ENCODE peak calls at places on chromosomes 7 and 10, in eight cellular contexts. One of them, this sample, is unnamed.
A peak's percentile ranks its signal among the peaks of the same experiment; 100 is the strongest.

GRCh38 chr10:122301055-122301810 is 30.1 kb downstream of the BTBD16 start:
- DNase-seq in right atrium auricular region: peak; percentile 60
- DNase-seq in neural progenitor cell: no peak
- DNase-seq in stomach: no peak
- DNase-seq in CD8-positive, alpha-beta memory T cell: no peak
- DNase-seq in CD8-positive, alpha-beta T cell: no peak
- DNase-seq in cardiac muscle cell: no peak
- DNase-seq in lower lobe of right lung: no peak
- DNase-seq in this sample: no peak

GRCh38 chr7:104643587-104644217 is 315.3 kb downstream of the LHFPL3 start:
- DNase-seq in right atrium auricular region: no peak
- DNase-seq in neural progenitor cell: peak; percentile 64
- DNase-seq in stomach: no peak
- DNase-seq in CD8-positive, alpha-beta memory T cell: no peak
- DNase-seq in CD8-positive, alpha-beta T cell: no peak
- DNase-seq in cardiac muscle cell: peak; percentile 31
- DNase-seq in lower lobe of right lung: no peak
- DNase-seq in this sample: no peak

GRCh38 chr7:142866361-142867096 is 11.7 kb downstream of the EPHB6 start:
- DNase-seq in right atrium auricular region: no peak
- DNase-seq in neural progenitor cell: peak; percentile 64
- DNase-seq in stomach: peak; percentile 61
- DNase-seq in CD8-positive, alpha-beta memory T cell: no peak
- DNase-seq in CD8-positive, alpha-beta T cell: no peak
- DNase-seq in cardiac muscle cell: peak; percentile 57
- DNase-seq in lower lobe of right lung: no peak
- DNase-seq in this sample: peak; percentile 63

GRCh38 chr7:82559203-82559805 is 115.7 kb upstream of the CACNA2D1 start:
- DNase-seq in right atrium auricular region: no peak
- DNase-seq in neural progenitor cell: peak; percentile 60
- DNase-seq in stomach: peak; percentile 47
- DNase-seq in CD8-positive, alpha-beta memory T cell: no peak
- DNase-seq in CD8-positive, alpha-beta T cell: no peak
- DNase-seq in cardiac muscle cell: peak; percentile 5
- DNase-seq in lower lobe of right lung: no peak
- DNase-seq in this sample: peak; percentile 46

GRCh38 chr10:102713814-102714620 is at the start of gene ARL3:
- DNase-seq in right atrium auricular region: peak; percentile 97
- DNase-seq in neural progenitor cell: peak; percentile 100
- DNase-seq in stomach: peak; percentile 98
- DNase-seq in CD8-positive, alpha-beta memory T cell: peak; percentile 90
- DNase-seq in CD8-positive, alpha-beta T cell: peak; percentile 88
- DNase-seq in cardiac muscle cell: peak; percentile 98
- DNase-seq in lower lobe of right lung: peak; percentile 99
- DNase-seq in this sample: peak; percentile 98

GRCh38 chr7:128039487-128040099 is 8.4 kb upstream of the LRRC4 start:
- DNase-seq in right atrium auricular region: no peak
- DNase-seq in neural progenitor cell: no peak
- DNase-seq in stomach: no peak
- DNase-seq in CD8-positive, alpha-beta memory T cell: no peak
- DNase-seq in CD8-positive, alpha-beta T cell: no peak
- DNase-seq in cardiac muscle cell: no peak
- DNase-seq in lower lobe of right lung: no peak
- DNase-seq in this sample: no peak

GRCh38 chr10:31317652-31318381 is 1.2 kb upstream of the ZEB1 start:
- DNase-seq in right atrium auricular region: no peak
- DNase-seq in neural progenitor cell: peak; percentile 32
- DNase-seq in stomach: peak; percentile 64
- DNase-seq in CD8-positive, alpha-beta memory T cell: no peak
- DNase-seq in CD8-positive, alpha-beta T cell: peak; percentile 54
- DNase-seq in cardiac muscle cell: no peak
- DNase-seq in lower lobe of right lung: peak; percentile 70
- DNase-seq in this sample: no peak

GRCh38 chr10:9681655-9682054 is 1336.0 kb upstream of the CELF2 start:
- DNase-seq in right atrium auricular region: no peak
- DNase-seq in neural progenitor cell: no peak
- DNase-seq in stomach: no peak
- DNase-seq in CD8-positive, alpha-beta memory T cell: no peak
- DNase-seq in CD8-positive, alpha-beta T cell: no peak
- DNase-seq in cardiac muscle cell: no peak
- DNase-seq in lower lobe of right lung: no peak
- DNase-seq in this sample: no peak

GRCh38 chr7:69935107-69935506 is 336.8 kb downstream of the AUTS2 start:
- DNase-seq in right atrium auricular region: no peak
- DNase-seq in neural progenitor cell: no peak
- DNase-seq in stomach: no peak
- DNase-seq in CD8-positive, alpha-beta memory T cell: no peak
- DNase-seq in CD8-positive, alpha-beta T cell: no peak
- DNase-seq in cardiac muscle cell: no peak
- DNase-seq in lower lobe of right lung: no peak
- DNase-seq in this sample: no peak

GRCh38 chr7:155203059-155203881 is 94.4 kb upstream of the INSIG1 start:
- DNase-seq in right atrium auricular region: no peak
- DNase-seq in neural progenitor cell: no peak
- DNase-seq in stomach: no peak
- DNase-seq in CD8-positive, alpha-beta memory T cell: no peak
- DNase-seq in CD8-positive, alpha-beta T cell: no peak
- DNase-seq in cardiac muscle cell: no peak
- DNase-seq in lower lobe of right lung: no peak
- DNase-seq in this sample: no peak

GRCh38 chr7:22195402-22195801 is 161.6 kb downstream of the RAPGEF5 start:
- DNase-seq in right atrium auricular region: no peak
- DNase-seq in neural progenitor cell: no peak
- DNase-seq in stomach: no peak
- DNase-seq in CD8-positive, alpha-beta memory T cell: no peak
- DNase-seq in CD8-positive, alpha-beta T cell: no peak
- DNase-seq in cardiac muscle cell: no peak
- DNase-seq in lower lobe of right lung: no peak
- DNase-seq in this sample: no peak

GRCh38 chr10:58998924-58999713 is 177.3 kb upstream of the PHYHIPL start:
- DNase-seq in right atrium auricular region: no peak
- DNase-seq in neural progenitor cell: no peak
- DNase-seq in stomach: peak; percentile 40
- DNase-seq in CD8-positive, alpha-beta memory T cell: no peak
- DNase-seq in CD8-positive, alpha-beta T cell: no peak
- DNase-seq in cardiac muscle cell: no peak
- DNase-seq in lower lobe of right lung: no peak
- DNase-seq in this sample: peak; percentile 74

GRCh38 chr7:22651534-22652243 is 75.3 kb upstream of the IL6 start:
- DNase-seq in right atrium auricular region: no peak
- DNase-seq in neural progenitor cell: no peak
- DNase-seq in stomach: no peak
- DNase-seq in CD8-positive, alpha-beta memory T cell: no peak
- DNase-seq in CD8-positive, alpha-beta T cell: no peak
- DNase-seq in cardiac muscle cell: no peak
- DNase-seq in lower lobe of right lung: no peak
- DNase-seq in this sample: no peak

GRCh38 chr7:2193120-2193519 is 39.6 kb downstream of the MAD1L1 start:
- DNase-seq in right atrium auricular region: no peak
- DNase-seq in neural progenitor cell: peak; percentile 22
- DNase-seq in stomach: peak; percentile 29
- DNase-seq in CD8-positive, alpha-beta memory T cell: no peak
- DNase-seq in CD8-positive, alpha-beta T cell: no peak
- DNase-seq in cardiac muscle cell: no peak
- DNase-seq in lower lobe of right lung: no peak
- DNase-seq in this sample: no peak

GRCh38 chr10:72310636-72311035 is 36.9 kb downstream of the DDIT4 start:
- DNase-seq in right atrium auricular region: no peak
- DNase-seq in neural progenitor cell: no peak
- DNase-seq in stomach: no peak
- DNase-seq in CD8-positive, alpha-beta memory T cell: no peak
- DNase-seq in CD8-positive, alpha-beta T cell: no peak
- DNase-seq in cardiac muscle cell: no peak
- DNase-seq in lower lobe of right lung: no peak
- DNase-seq in this sample: no peak

GRCh38 chr7:137940656-137941518 is 61.0 kb downstream of the CREB3L2 start:
- DNase-seq in right atrium auricular region: no peak
- DNase-seq in neural progenitor cell: no peak
- DNase-seq in stomach: peak; percentile 54
- DNase-seq in CD8-positive, alpha-beta memory T cell: no peak
- DNase-seq in CD8-positive, alpha-beta T cell: no peak
- DNase-seq in cardiac muscle cell: peak; percentile 79
- DNase-seq in lower lobe of right lung: no peak
- DNase-seq in this sample: no peak

GRCh38 chr10:5623081-5623748 is 43.2 kb downstream of the ASB13 start:
- DNase-seq in right atrium auricular region: peak; percentile 81
- DNase-seq in neural progenitor cell: peak; percentile 93
- DNase-seq in stomach: peak; percentile 95
- DNase-seq in CD8-positive, alpha-beta memory T cell: peak; percentile 66
- DNase-seq in CD8-positive, alpha-beta T cell: peak; percentile 67
- DNase-seq in cardiac muscle cell: peak; percentile 92
- DNase-seq in lower lobe of right lung: peak; percentile 94
- DNase-seq in this sample: peak; percentile 94

GRCh38 chr7:148963583-148964509 is 64.5 kb downstream of the PDIA4 start:
- DNase-seq in right atrium auricular region: no peak
- DNase-seq in neural progenitor cell: peak; percentile 26
- DNase-seq in stomach: no peak
- DNase-seq in CD8-positive, alpha-beta memory T cell: no peak
- DNase-seq in CD8-positive, alpha-beta T cell: no peak
- DNase-seq in cardiac muscle cell: no peak
- DNase-seq in lower lobe of right lung: no peak
- DNase-seq in this sample: no peak

GRCh38 chr10:118682518-118682917 is 72.3 kb downstream of the CACUL1 start:
- DNase-seq in right atrium auricular region: no peak
- DNase-seq in neural progenitor cell: no peak
- DNase-seq in stomach: no peak
- DNase-seq in CD8-positive, alpha-beta memory T cell: no peak
- DNase-seq in CD8-positive, alpha-beta T cell: no peak
- DNase-seq in cardiac muscle cell: no peak
- DNase-seq in lower lobe of right lung: no peak
- DNase-seq in this sample: no peak

GRCh38 chr7:157714166-157715070 is 377.6 kb downstream of the DNAJB6 start:
- DNase-seq in right atrium auricular region: no peak
- DNase-seq in neural progenitor cell: no peak
- DNase-seq in stomach: no peak
- DNase-seq in CD8-positive, alpha-beta memory T cell: no peak
- DNase-seq in CD8-positive, alpha-beta T cell: no peak
- DNase-seq in cardiac muscle cell: no peak
- DNase-seq in lower lobe of right lung: peak; percentile 28
- DNase-seq in this sample: no peak
- H3K9me3 ChIP-seq in right atrium auricular region: no peaks in the 10 kb centered on the region
- H3K9me3 ChIP-seq in neural progenitor cell: no peaks in the 10 kb centered on the region
- H3K9me3 ChIP-seq in stomach: no peaks in the 10 kb centered on the region
- H3K9me3 ChIP-seq in CD8-positive, alpha-beta memory T cell: no peaks in the 10 kb centered on the region
- H3K9me3 ChIP-seq in CD8-positive, alpha-beta T cell: no peaks in the 10 kb centered on the region
- H3K9me3 ChIP-seq in cardiac muscle cell: no peaks in the 10 kb centered on the region
- H3K9me3 ChIP-seq in lower lobe of right lung: no peaks in the 10 kb centered on the region
- H3K9me3 ChIP-seq in this sample: no peaks in the 10 kb centered on the region

GRCh38 chr10:80697926-80698325 is 160.2 kb downstream of the SH2D4B start:
- DNase-seq in right atrium auricular region: no peak
- DNase-seq in neural progenitor cell: no peak
- DNase-seq in stomach: no peak
- DNase-seq in CD8-positive, alpha-beta memory T cell: no peak
- DNase-seq in CD8-positive, alpha-beta T cell: no peak
- DNase-seq in cardiac muscle cell: no peak
- DNase-seq in lower lobe of right lung: no peak
- DNase-seq in this sample: no peak
- H3K9me3 ChIP-seq in right atrium auricular region: no peaks in the 10 kb centered on the region
- H3K9me3 ChIP-seq in neural progenitor cell: no peaks in the 10 kb centered on the region
- H3K9me3 ChIP-seq in stomach: no peaks in the 10 kb centered on the region
- H3K9me3 ChIP-seq in CD8-positive, alpha-beta memory T cell: no peaks in the 10 kb centered on the region
- H3K9me3 ChIP-seq in CD8-positive, alpha-beta T cell: no peaks in the 10 kb centered on the region
- H3K9me3 ChIP-seq in cardiac muscle cell: no peaks in the 10 kb centered on the region
- H3K9me3 ChIP-seq in lower lobe of right lung: no peaks in the 10 kb centered on the region
- H3K9me3 ChIP-seq in this sample: no peaks in the 10 kb centered on the region

GRCh38 chr10:35433851-35434426 is 97.6 kb downstream of the CCNY start:
- DNase-seq in right atrium auricular region: no peak
- DNase-seq in neural progenitor cell: no peak
- DNase-seq in stomach: no peak
- DNase-seq in CD8-positive, alpha-beta memory T cell: no peak
- DNase-seq in CD8-positive, alpha-beta T cell: no peak
- DNase-seq in cardiac muscle cell: no peak
- DNase-seq in lower lobe of right lung: no peak
- DNase-seq in this sample: no peak

GRCh38 chr10:35437829-35438228 is 101.5 kb downstream of the CCNY start:
- DNase-seq in right atrium auricular region: no peak
- DNase-seq in neural progenitor cell: no peak
- DNase-seq in stomach: no peak
- DNase-seq in CD8-positive, alpha-beta memory T cell: no peak
- DNase-seq in CD8-positive, alpha-beta T cell: no peak
- DNase-seq in cardiac muscle cell: no peak
- DNase-seq in lower lobe of right lung: no peak
- DNase-seq in this sample: no peak

GRCh38 chr10:35438718-35439117 is 102.4 kb downstream of the CCNY start:
- DNase-seq in right atrium auricular region: no peak
- DNase-seq in neural progenitor cell: no peak
- DNase-seq in stomach: no peak
- DNase-seq in CD8-positive, alpha-beta memory T cell: no peak
- DNase-seq in CD8-positive, alpha-beta T cell: no peak
- DNase-seq in cardiac muscle cell: no peak
- DNase-seq in lower lobe of right lung: no peak
- DNase-seq in this sample: no peak

GRCh38 chr10:35434533-35434932 is 98.2 kb downstream of the CCNY start:
- DNase-seq in right atrium auricular region: no peak
- DNase-seq in neural progenitor cell: no peak
- DNase-seq in stomach: no peak
- DNase-seq in CD8-positive, alpha-beta memory T cell: no peak
- DNase-seq in CD8-positive, alpha-beta T cell: no peak
- DNase-seq in cardiac muscle cell: no peak
- DNase-seq in lower lobe of right lung: no peak
- DNase-seq in this sample: no peak

DNA sequence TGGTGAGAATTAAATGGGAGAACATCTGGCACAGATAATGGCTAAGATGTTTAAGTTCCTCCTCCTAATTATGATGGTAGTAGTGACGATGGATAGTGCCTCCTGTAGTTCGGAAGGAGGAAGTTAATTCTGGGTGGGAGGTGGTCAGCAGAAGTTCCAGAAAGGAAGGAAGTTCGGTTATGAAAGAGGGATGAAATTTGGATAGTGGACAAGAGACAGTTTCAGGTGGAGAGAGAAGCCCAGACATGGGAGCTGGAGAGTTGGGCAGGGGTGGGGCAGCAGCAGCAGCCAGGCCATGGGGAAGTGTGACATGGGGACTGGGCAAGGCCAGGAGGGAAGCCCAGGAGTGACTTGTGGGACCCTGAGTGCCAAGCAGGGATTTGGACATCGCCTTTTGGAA is 99.5 kb downstream of the CCNY start:
- DNase-seq in right atrium auricular region: no peak
- DNase-seq in neural progenitor cell: no peak
- DNase-seq in stomach: no peak
- DNase-seq in CD8-positive, alpha-beta memory T cell: no peak
- DNase-seq in CD8-positive, alpha-beta T cell: no peak
- DNase-seq in cardiac muscle cell: no peak
- DNase-seq in lower lobe of right lung: peak; percentile 61
- DNase-seq in this sample: no peak
- H3K9me3 ChIP-seq in right atrium auricular region: peaks cover 11% of the 10 kb centered on the region
- H3K9me3 ChIP-seq in neural progenitor cell: no peaks in the 10 kb centered on the region
- H3K9me3 ChIP-seq in stomach: no peaks in the 10 kb centered on the region
- H3K9me3 ChIP-seq in CD8-positive, alpha-beta memory T cell: peaks cover 9% of the 10 kb centered on the region
- H3K9me3 ChIP-seq in CD8-positive, alpha-beta T cell: no peaks in the 10 kb centered on the region
- H3K9me3 ChIP-seq in cardiac muscle cell: no peaks in the 10 kb centered on the region
- H3K9me3 ChIP-seq in lower lobe of right lung: peaks cover 6% of the 10 kb centered on the region
- H3K9me3 ChIP-seq in this sample: no peaks in the 10 kb centered on the region

DNA sequence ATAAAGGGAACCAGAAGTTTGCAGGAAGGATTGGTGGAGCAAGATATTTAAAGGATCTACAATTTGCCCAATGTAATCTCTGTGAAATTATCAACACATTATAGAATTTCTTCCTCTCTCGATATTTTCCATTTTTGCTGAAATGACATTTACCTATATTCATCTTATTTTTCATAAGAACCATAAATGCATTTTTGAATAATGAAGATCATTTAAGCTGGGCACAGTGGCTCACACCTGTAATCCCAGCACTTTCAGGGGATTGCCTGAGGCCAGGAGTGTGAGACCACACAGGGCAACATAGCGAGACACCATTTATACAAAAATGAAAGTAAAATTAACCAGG is 37.7 kb downstream of the CCDC71L start:
- DNase-seq in right atrium auricular region: no peak
- DNase-seq in neural progenitor cell: no peak
- DNase-seq in stomach: no peak
- DNase-seq in CD8-positive, alpha-beta memory T cell: no peak
- DNase-seq in CD8-positive, alpha-beta T cell: no peak
- DNase-seq in cardiac muscle cell: no peak
- DNase-seq in lower lobe of right lung: no peak
- DNase-seq in this sample: no peak
- H3K9me3 ChIP-seq in right atrium auricular region: peaks cover 13% of the 10 kb centered on the region
- H3K9me3 ChIP-seq in neural progenitor cell: no peaks in the 10 kb centered on the region
- H3K9me3 ChIP-seq in stomach: no peaks in the 10 kb centered on the region
- H3K9me3 ChIP-seq in CD8-positive, alpha-beta memory T cell: no peaks in the 10 kb centered on the region
- H3K9me3 ChIP-seq in CD8-positive, alpha-beta T cell: no peaks in the 10 kb centered on the region
- H3K9me3 ChIP-seq in cardiac muscle cell: no peaks in the 10 kb centered on the region
- H3K9me3 ChIP-seq in lower lobe of right lung: peaks cover 13% of the 10 kb centered on the region
- H3K9me3 ChIP-seq in this sample: no peaks in the 10 kb centered on the region